ENCODE peak calls at places on chromosomes 4 and X, in ten cellular contexts. U is fibroblast of the aortic adventitia, T is uterus, W is GM12865, K is upper lobe of left lung, R is kidney epithelial cell, I is HFF-Myc, S is dorsolateral prefrontal cortex, J is heart left ventricle, A is K562. O is an unnamed sample.

GRCh38 chrX:154321624-154322023 is 26.0 kb downstream of the TKTL1 start:
- DNase-seq in T (no peak), R (no peak), W (no peak), I (no peak), A (peak), S (no peak), K (no peak), U (peak), J (peak), O (no peak)

GRCh38 chr4:184933311-184933710 is 85.0 kb upstream of the HELT start:
- DNase-seq in W (no peak), T (no peak), A (no peak), J (no peak), I (no peak), S (no peak), K (no peak), R (no peak), U (no peak), O (no peak)

GRCh38 chr4:165872443-165873297 is at the start of gene TLL1:
- DNase-seq in S (peak), U (peak), J (peak), K (no peak), I (no peak), R (peak), W (no peak), T (no peak), A (no peak), O (no peak)

GRCh38 chrX:9312922-9313867 is 151.7 kb upstream of the TBL1X start:
- DNase-seq in R (no peak), K (peak), J (peak), A (peak), I (no peak), T (no peak), S (no peak), W (peak), U (no peak), O (no peak)

GRCh38 chrX:13364230-13364629 is 44.4 kb upstream of the ATXN3L start:
- DNase-seq in R (no peak), I (no peak), T (no peak), U (no peak), K (no peak), S (no peak), J (no peak), A (no peak), W (no peak), O (no peak)

GRCh38 chrX:129717902-129718301 is 20.9 kb upstream of the XPNPEP2 start:
- DNase-seq in R (no peak), K (no peak), T (no peak), S (no peak), I (no peak), J (no peak), U (peak), A (no peak), W (no peak), O (no peak)

GRCh38 chr4:63620271-63620670 is 789.0 kb downstream of the TECRL start:
- DNase-seq in J (no peak), T (no peak), U (no peak), R (no peak), S (no peak), W (no peak), A (no peak), I (no peak), K (no peak), O (no peak)

GRCh38 chr4:66073961-66074360 is 403.7 kb upstream of the EPHA5 start:
- DNase-seq in R (no peak), W (no peak), T (no peak), I (no peak), J (no peak), S (no peak), K (no peak), U (no peak), A (no peak), O (no peak)

GRCh38 chr4:42282081-42282901 is 115.0 kb upstream of the SHISA3 start:
- DNase-seq in I (peak), J (peak), A (peak), K (no peak), W (peak), T (peak), U (peak), S (no peak), R (peak), O (no peak)

GRCh38 chr4:2636331-2636730 is 99.9 kb downstream of the FAM193A start:
- DNase-seq in A (no peak), K (no peak), J (no peak), R (no peak), I (no peak), U (no peak), T (no peak), W (no peak), S (no peak), O (no peak)

GRCh38 chr4:3213661-3214250 is 35.2 kb upstream of the MSANTD1 start:
- DNase-seq in R (no peak), U (no peak), W (no peak), S (peak), K (no peak), A (no peak), I (no peak), T (no peak), J (no peak), O (no peak)

GRCh38 chr4:120331486-120332281 is 265.0 kb upstream of the MAD2L1 start:
- DNase-seq in W (no peak), T (no peak), K (no peak), S (no peak), U (peak), A (no peak), J (no peak), I (no peak), R (peak), O (no peak)

GRCh38 chr4:128468485-128468989 is 180.9 kb upstream of the PGRMC2 start:
- DNase-seq in T (peak), W (no peak), K (peak), J (peak), R (peak), I (peak), A (peak), S (no peak), U (peak), O (no peak)

GRCh38 chr4:72446353-72447055 is 122.5 kb downstream of the ADAMTS3 start:
- DNase-seq in A (no peak), U (peak), S (no peak), I (no peak), W (no peak), T (no peak), J (no peak), R (no peak), K (no peak), O (no peak)

GRCh38 chr4:143232277-143232676 is 47.6 kb downstream of the USP38 start:
- DNase-seq in T (no peak), A (no peak), U (no peak), S (no peak), J (no peak), R (no peak), K (no peak), I (no peak), W (no peak), O (no peak)

GRCh38 chr4:20386001-20386740 is 134.5 kb downstream of the SLIT2 start:
- DNase-seq in T (no peak), J (no peak), A (no peak), S (no peak), K (no peak), U (no peak), I (no peak), R (no peak), W (no peak), O (no peak)

DNA sequence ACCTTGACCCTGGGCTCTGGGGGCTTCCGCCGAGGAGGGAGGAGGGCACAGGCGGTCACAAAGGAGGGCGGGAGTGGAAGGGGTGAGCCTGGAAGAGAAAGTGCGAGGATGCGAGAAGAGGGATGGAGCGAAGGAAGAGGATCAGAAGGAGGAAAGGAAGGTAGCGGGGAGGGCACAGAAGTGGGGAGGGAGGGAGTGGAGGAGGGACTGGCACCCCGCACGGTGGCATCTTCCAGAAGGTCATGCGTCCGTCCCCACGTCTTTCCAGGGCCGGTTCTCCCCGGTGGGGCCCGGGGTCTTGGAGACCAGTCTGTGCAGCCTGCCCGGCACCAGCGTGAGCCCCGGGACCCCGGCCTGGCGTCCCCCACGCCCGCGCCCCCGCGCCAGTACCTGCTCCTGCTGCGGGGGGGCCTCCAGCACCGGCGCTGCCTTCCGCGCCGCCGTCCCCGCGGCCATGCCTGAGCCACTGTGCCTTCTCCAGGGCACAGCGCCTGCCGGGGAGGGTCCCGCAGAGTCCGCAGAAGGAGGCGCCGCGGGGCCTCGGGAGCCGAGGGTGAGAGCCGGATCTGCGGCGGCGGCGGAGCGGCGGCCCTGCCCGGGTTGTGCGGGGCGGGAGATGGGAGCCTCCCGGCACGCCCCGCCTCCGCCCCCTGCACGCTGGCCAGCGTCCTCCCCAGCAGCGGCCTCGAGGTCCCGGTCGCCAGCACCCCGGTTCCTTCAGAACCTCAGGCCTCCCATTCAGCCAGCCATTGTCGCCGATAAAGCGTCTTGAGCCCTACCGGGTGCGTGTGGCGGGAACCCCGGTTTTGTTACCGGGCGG is at the start of gene RNF175:
- DNase-seq in J (no peak), K (no peak), T (no peak), U (no peak), W (no peak), R (no peak), I (no peak), A (no peak), S (peak), O (no peak)
- H3K4me3 ChIP-seq in J (peak), K (peak), T (no peak), U (peak), W (no peak), R (peak), I (peak), A (no peak), S (peak), O (peak)

DNA sequence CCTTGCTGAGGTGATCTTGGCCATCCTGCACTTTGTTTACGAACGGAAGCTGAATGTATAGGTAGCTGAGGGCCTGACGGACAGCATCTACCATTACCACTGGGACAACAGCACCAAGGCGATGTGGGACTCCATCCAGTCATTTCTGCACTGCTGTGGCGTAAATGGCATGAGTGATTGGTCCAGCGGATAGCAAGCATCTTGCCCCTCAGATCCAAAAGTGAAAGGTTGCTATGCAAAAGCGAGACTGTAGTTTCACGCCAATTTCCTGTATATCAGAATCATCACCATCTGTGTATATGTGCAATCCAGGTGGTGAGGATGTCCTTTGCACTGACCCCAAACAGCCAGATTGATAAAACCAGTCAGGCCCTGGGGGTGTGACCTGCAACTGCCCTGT is 4.2 kb upstream of the PYURF start:
- DNase-seq in W (peak), A (no peak), J (no peak), S (no peak), I (no peak), T (no peak), K (no peak), R (no peak), U (no peak), O (no peak)
- H3K4me3 ChIP-seq in W (peak), A (no peak), J (no peak), S (no peak), I (no peak), T (no peak), K (no peak), R (no peak), U (no peak), O (no peak)

DNA sequence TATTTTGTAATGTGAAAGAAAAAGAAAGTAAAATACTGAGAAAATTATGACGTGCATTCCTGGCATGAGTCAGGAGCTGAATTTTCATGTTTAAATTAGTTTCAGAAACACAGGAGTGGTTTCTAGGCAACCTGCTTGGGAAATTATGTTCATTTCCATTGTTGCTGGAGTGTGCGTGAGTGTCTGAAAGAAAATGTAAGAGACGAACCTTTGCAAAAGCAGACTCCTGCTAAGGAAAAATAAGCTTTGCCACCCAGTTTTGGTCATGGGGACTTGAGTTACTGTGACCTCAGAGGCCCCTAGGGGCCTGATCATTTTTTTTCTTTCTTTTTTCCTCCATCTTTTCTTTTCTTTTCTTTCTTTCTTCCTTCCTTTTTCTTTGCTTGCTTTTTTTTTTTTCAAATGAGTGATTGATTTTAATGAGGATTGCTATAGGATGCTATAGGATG is 18.8 kb upstream of the CHRNA9 start:
- DNase-seq in U (peak), A (no peak), T (peak), R (peak), J (no peak), K (peak), I (peak), W (peak), S (no peak), O (no peak)
- H3K4me3 ChIP-seq in U (peak), A (no peak), T (no peak), R (no peak), J (peak), K (no peak), I (peak), W (peak), S (peak), O (peak)

DNA sequence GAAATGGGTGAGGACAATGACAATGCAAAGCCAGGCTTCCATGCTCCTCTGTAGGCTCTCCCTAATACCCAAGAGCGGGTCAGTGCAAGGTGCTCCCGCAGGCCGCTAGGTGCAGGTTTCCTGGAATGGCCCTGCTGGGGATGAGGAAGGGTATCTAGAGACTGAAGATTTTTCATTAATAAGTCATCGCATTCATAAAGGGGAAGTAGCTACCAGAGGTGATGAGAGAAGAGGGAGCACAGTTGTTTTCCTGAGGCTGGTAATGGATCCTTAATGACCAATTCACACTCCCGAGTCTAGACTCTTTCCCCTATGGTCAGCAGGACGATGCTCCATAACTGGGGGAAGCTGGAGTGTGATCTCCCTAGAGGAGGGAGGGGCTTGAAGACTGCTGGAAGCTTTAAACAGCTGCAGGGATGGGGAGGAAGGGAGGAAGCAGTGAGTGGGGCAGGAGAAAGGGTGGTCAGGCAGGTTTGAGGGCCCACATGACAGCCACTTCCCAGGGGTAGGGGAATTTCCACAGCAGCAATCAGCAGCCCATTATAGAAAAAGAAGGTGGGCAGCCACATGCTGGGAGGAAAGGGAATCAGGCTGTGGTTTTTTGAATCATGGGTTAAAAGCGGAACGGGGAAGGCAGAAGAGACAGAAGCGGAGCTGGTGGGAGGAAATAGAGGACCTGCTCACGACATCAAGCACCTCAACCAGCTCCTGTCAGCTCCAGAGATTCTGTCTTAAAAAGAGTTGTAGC is 10.2 kb upstream of the ATP6AP2 start:
- DNase-seq in A (no peak), J (no peak), K (no peak), W (peak), I (no peak), T (no peak), U (no peak), R (no peak), S (no peak), O (no peak)
- H3K4me3 ChIP-seq in A (peak), J (no peak), K (no peak), W (peak), I (no peak), T (no peak), U (no peak), R (no peak), S (no peak), O (no peak)

DNA sequence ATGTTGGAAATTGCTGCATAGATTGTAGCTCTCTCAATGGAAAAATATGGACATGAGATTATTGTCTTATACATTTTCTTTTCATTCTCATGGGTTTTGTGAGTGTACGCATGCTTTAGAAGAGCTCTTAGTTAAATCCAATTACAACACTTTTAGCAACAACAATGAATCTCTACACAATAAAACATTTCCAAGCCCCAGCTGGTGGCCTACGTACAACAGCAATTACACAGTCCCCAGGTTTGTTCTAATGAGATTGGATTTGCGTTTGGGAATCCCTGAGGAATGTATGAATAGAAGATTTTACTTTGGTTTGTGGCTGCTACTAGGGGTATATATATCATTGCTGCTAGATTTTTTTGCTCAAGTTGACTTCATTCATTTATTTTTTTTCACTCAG is 98.6 kb downstream of the FHDC1 start:
- DNase-seq in I (no peak), S (no peak), T (no peak), K (no peak), A (no peak), W (no peak), J (no peak), U (no peak), R (no peak), O (no peak)
- H3K4me3 ChIP-seq in I (no peak), S (no peak), T (no peak), K (no peak), A (no peak), W (no peak), J (no peak), U (no peak), R (no peak), O (no peak)

GRCh38 chr4:7366180-7366957 is 68.4 kb downstream of the PSAPL1 start:
- DNase-seq in I (no peak), R (no peak), W (no peak), T (no peak), K (peak), A (no peak), J (no peak), U (no peak), S (peak), O (no peak)
- H3K4me3 ChIP-seq in I (no peak), R (no peak), W (no peak), T (no peak), K (no peak), A (no peak), J (no peak), U (no peak), S (no peak), O (no peak)

DNA sequence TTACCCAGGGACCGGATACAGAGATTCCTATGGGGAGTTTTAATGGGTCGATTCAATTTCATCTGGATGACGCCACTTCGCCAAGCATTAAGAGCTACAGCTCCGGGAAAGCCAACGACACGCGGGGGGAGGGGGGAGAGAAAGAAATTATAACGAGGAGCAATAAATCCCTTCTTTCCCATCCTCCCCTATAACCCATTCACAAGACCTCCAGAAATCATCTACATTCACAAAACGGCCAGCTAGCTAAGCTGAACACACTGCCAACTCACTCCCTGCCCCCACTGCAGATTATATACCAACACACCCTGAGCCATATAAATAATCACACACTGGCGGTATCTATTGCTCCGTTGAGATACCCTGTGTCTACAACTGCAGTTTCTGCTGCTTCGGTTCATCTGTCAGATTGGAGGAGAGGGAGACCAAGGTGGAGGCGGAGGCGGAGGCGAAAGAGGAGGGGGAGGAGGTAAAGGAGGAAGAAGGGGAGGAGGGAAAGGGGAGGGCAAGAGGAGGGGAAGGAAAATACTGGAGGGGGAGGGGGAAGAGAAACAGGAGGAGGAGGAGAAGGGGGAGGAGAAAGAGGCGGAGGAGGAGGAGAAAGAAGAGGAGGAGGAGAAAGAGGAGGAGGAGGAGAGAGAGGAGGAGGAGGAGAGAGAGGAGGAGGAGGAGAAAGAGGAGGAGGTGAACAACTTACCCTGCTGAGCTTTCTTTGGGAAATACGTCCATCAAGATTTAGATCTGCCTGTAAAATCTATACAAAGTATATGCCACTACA is 113.9 kb upstream of the VAMP7 start:
- DNase-seq in K (peak), S (no peak), A (peak), W (no peak), U (peak), R (peak), J (peak), T (peak), I (peak), O (no peak)
- H3K4me3 ChIP-seq in K (peak), S (peak), A (peak), W (no peak), U (peak), R (peak), J (peak), T (peak), I (peak), O (peak)

DNA sequence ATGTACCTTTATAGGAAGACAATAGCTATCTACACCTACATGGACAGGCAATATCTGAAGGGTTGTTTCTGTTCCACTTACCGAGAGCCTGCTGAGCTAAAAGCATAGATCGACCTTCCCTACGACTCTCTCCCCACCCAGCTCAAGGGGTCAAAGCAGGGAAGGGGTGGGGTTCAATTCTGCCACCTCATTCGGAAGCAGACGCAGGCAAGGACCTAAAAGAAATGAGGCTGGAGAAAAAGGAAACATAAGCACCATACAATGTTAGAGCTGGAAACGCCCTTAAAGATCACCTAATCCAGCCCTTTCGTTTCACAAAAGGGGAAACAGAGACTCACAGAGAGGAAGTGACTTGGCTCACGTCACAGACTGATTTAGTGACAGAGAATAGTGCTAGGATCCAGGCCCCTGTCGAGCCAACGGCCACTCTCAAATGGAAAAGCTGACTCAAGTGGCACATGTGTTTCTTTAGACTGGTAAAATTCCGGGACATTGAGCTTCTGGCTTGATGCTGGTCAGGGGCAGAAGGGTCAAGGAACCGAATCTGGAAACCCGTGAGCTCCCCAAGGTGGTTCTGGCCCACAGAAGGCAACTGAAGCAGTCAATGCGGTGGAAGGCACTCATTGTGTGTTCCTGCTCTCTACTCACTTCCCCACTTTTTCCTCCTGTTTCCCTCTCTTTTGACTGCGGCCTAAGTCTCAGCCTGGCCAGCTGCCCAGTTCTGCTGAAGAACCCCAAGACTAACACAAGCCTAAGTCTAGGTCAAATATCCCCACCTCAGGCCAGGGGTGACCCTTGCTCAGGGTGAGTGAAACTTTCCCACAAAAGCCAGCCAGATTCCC is 7.5 kb downstream of the SEPTIN6 start:
- DNase-seq in U (no peak), R (no peak), K (peak), I (no peak), J (peak), W (peak), S (no peak), T (peak), A (peak), O (no peak)
- H3K4me3 ChIP-seq in U (no peak), R (no peak), K (no peak), I (no peak), J (no peak), W (peak), S (no peak), T (no peak), A (peak), O (no peak)

O was measured in esophagus squamous epithelium.